ENCODE peak calls at places on chromosomes 2 and 18, in seven cellular contexts. Y is K562; M is CD8-positive, alpha-beta T cell; I is pancreas; J is lung; D is right lobe of liver; W is aorta. Z is an unnamed sample. For H3K9me3, the result is how much of the 10 kb centered on the place peaks cover.

GRCh38 chr2:219752731-219753130 is 125.3 kb downstream of the SLC4A3 start:
- ATAC-seq in Y (no peak), M (no peak), I (no peak), J (no peak), D (no peak), W (no peak), Z (no peak)

GRCh38 chr2:142131016-142131714 is at the start of gene LRP1B:
- ATAC-seq in Y (no peak), M (no peak), I (peak), J (no peak), D (peak), W (peak), Z (no peak)

GRCh38 chr2:20224191-20224715 is 677 bp downstream of the SDC1 start:
- ATAC-seq in Y (no peak), M (no peak), I (peak), J (peak), D (no peak), W (no peak), Z (peak)

GRCh38 chr18:12333650-12334279 is 25.7 kb downstream of the TUBB6 start:
- ATAC-seq in Y (peak), M (no peak), I (no peak), J (no peak), D (peak), W (no peak), Z (no peak)

GRCh38 chr2:43482974-43483373 is 112.9 kb downstream of the THADA start:
- ATAC-seq in Y (no peak), M (no peak), I (peak), J (no peak), D (no peak), W (no peak), Z (peak)

GRCh38 chr2:33598472-33599174 is 476 bp downstream of the FAM98A start:
- ATAC-seq in Y (peak), M (peak), I (peak), J (peak), D (peak), W (peak), Z (peak)

GRCh38 chr2:210480079-210480478 is 3.5 kb upstream of the LANCL1 start:
- ATAC-seq in Y (no peak), M (no peak), I (no peak), J (no peak), D (no peak), W (no peak), Z (no peak)

GRCh38 chr2:218255441-218255840 is 5.4 kb upstream of the GPBAR1 start:
- ATAC-seq in Y (no peak), M (no peak), I (no peak), J (no peak), D (no peak), W (no peak), Z (no peak)

GRCh38 chr18:26185267-26185666 is 41.0 kb upstream of the TAF4B start:
- ATAC-seq in Y (peak), M (no peak), I (no peak), J (no peak), D (no peak), W (no peak), Z (no peak)

GRCh38 chr2:186739739-186740138 is 45.9 kb downstream of the FAM171B start:
- ATAC-seq in Y (no peak), M (no peak), I (no peak), J (no peak), D (no peak), W (no peak), Z (no peak)

GRCh38 chr2:16149349-16150243 is 209.2 kb downstream of the MYCN start:
- ATAC-seq in Y (no peak), M (no peak), I (no peak), J (no peak), D (no peak), W (no peak), Z (no peak)

GRCh38 chr2:28117104-28117596 is 226.6 kb downstream of the BABAM2 start:
- ATAC-seq in Y (no peak), M (no peak), I (peak), J (peak), D (no peak), W (no peak), Z (no peak)

GRCh38 chr2:205701509-205701908 is 19.2 kb downstream of the NRP2 start:
- ATAC-seq in Y (no peak), M (no peak), I (no peak), J (no peak), D (no peak), W (no peak), Z (no peak)

GRCh38 chr18:40210696-40211095 is 1744.3 kb upstream of the PIK3C3 start:
- ATAC-seq in Y (no peak), M (no peak), I (no peak), J (no peak), D (no peak), W (no peak), Z (no peak)

GRCh38 chr2:36277876-36278523 is 77.6 kb upstream of the CRIM1 start:
- ATAC-seq in Y (no peak), M (no peak), I (no peak), J (no peak), D (no peak), W (no peak), Z (no peak)

GRCh38 chr2:149562304-149562703 is 25.3 kb downstream of the MMADHC start:
- ATAC-seq in Y (no peak), M (no peak), I (peak), J (peak), D (peak), W (no peak), Z (no peak)

GRCh38 chr2:141557329-141558098 is 573.3 kb downstream of the LRP1B start:
- ATAC-seq in Y (no peak), M (no peak), I (peak), J (peak), D (no peak), W (no peak), Z (no peak)

GRCh38 chr2:237451582-237452469 is 35.2 kb upstream of the MLPH start:
- ATAC-seq in Y (peak), M (no peak), I (no peak), J (no peak), D (no peak), W (no peak), Z (no peak)

GRCh38 chr2:17879913-17880274 is 1.4 kb downstream of the KCNS3 start:
- ATAC-seq in Y (no peak), M (no peak), I (peak), J (no peak), D (peak), W (no peak), Z (no peak)

GRCh38 chr2:157269060-157269459 is 11.6 kb downstream of the GALNT5 start:
- ATAC-seq in Y (no peak), M (no peak), I (no peak), J (no peak), D (no peak), W (no peak), Z (no peak)

GRCh38 chr18:23401400-23402347 is 51.4 kb upstream of the RIOK3 start:
- ATAC-seq in Y (peak), M (no peak), I (peak), J (peak), D (peak), W (no peak), Z (peak)

GRCh38 chr2:228839506-228839905 is 431.6 kb downstream of the PID1 start:
- ATAC-seq in Y (no peak), M (no peak), I (no peak), J (no peak), D (peak), W (peak), Z (peak)
- H3K9me3 ChIP-seq in Y (under half), M (under half), I (under half), J (under half), D (under half), W (under half), Z (under half)

GRCh38 chr2:230135126-230135525 is 66.4 kb upstream of the SLC16A14 start:
- ATAC-seq in Y (no peak), M (no peak), I (no peak), J (no peak), D (no peak), W (no peak), Z (no peak)

GRCh38 chr2:230137902-230138539 is 69.3 kb upstream of the SLC16A14 start:
- ATAC-seq in Y (no peak), M (no peak), I (no peak), J (no peak), D (no peak), W (no peak), Z (no peak)

GRCh38 chr2:230130668-230131364 is 62.1 kb upstream of the SLC16A14 start:
- ATAC-seq in Y (peak), M (no peak), I (peak), J (peak), D (peak), W (peak), Z (peak)

GRCh38 chr2:230131366-230131765 is 62.6 kb upstream of the SLC16A14 start:
- ATAC-seq in Y (no peak), M (no peak), I (peak), J (no peak), D (no peak), W (no peak), Z (peak)

GRCh38 chr2:230134496-230135073 is 65.9 kb upstream of the SLC16A14 start:
- ATAC-seq in Y (no peak), M (no peak), I (peak), J (no peak), D (no peak), W (no peak), Z (peak)
- H3K9me3 ChIP-seq in Y (under half), M (under half), I (under half), J (under half), D (under half), W (under half), Z (under half)

GRCh38 chr2:196128749-196129148 is 42.6 kb downstream of the STK17B start:
- ATAC-seq in Y (peak), M (no peak), I (no peak), J (no peak), D (no peak), W (no peak), Z (no peak)

GRCh38 chr2:196136151-196136550 is 35.2 kb downstream of the STK17B start:
- ATAC-seq in Y (no peak), M (peak), I (no peak), J (no peak), D (no peak), W (no peak), Z (no peak)

GRCh38 chr2:196131949-196132925 is 39.1 kb downstream of the STK17B start:
- ATAC-seq in Y (peak), M (peak), I (no peak), J (peak), D (no peak), W (no peak), Z (no peak)

GRCh38 chr2:196130039-196130825 is 41.1 kb downstream of the STK17B start:
- ATAC-seq in Y (no peak), M (no peak), I (no peak), J (no peak), D (no peak), W (no peak), Z (no peak)

GRCh38 chr2:196131384-196131861 is 40.0 kb downstream of the STK17B start:
- ATAC-seq in Y (peak), M (peak), I (no peak), J (peak), D (peak), W (no peak), Z (no peak)
- H3K9me3 ChIP-seq in Y (under half), M (under half), I (under half), J (under half), D (under half), W (under half), Z (under half)

DNA sequence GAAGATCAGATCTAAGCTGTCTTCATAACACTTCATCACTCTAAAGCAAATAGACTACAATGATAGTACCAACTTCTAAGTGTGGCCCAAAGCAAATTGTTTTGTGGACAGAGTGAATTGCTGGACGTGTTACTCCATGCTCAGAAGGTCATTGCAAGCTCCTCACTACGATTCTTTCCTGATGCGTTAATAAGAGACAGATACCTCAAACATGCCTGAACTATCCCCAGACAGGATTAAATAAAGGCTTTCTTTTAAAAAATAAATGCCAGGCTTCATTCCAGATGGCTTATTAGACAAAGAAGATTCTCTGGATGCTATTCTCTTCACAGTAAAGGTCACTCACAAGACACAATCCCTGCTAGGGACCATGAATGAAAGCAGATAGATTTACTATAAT is 621.2 kb downstream of the DCDC2C start:
- ATAC-seq in Y (no peak), M (no peak), I (no peak), J (no peak), D (no peak), W (no peak), Z (no peak)
- H3K9me3 ChIP-seq in Y (under half), M (under half), I (under half), J (under half), D (under half), W (under half), Z (under half)

DNA sequence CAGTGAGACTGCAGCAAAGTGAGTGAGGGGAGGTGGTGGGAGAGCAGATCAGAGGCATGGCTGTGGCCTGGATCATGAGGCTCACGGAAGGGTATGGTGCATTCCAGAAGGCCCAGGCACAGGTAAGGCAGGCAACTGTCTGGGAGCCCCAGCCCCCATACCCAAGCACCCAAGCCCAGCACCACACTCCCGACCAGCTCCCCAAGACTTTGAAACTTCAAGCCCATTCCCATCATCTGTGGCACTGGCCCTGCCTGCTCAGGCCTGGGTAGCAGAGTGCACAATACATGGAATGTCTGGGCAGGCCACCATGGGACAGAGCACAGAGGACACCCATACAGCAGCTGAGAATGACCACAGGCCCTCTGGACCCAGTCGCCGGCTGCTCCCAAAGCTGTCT is 202.6 kb upstream of the ARL4C start:
- ATAC-seq in Y (no peak), M (no peak), I (no peak), J (no peak), D (peak), W (no peak), Z (no peak)
- H3K9me3 ChIP-seq in Y (under half), M (under half), I (under half), J (under half), D (under half), W (under half), Z (under half)